ENCODE peak calls at places on chromosomes 5 and 9, in six cellular contexts. One of them, this sample, is unnamed.

GRCh38 chr5:114782217-114782616 is 387.5 kb downstream of the TRIM36 start:
- DNase-seq in lung: no peak
- DNase-seq in GM06990: no peak
- DNase-seq in sigmoid colon: no peak
- DNase-seq in adrenal gland: no peak
- DNase-seq in ovary: no peak
- DNase-seq in this sample: no peak

GRCh38 chr5:160555836-160556660 is 134.4 kb downstream of the PTTG1 start:
- DNase-seq in lung: no peak
- DNase-seq in GM06990: no peak
- DNase-seq in sigmoid colon: no peak
- DNase-seq in adrenal gland: no peak
- DNase-seq in ovary: no peak
- DNase-seq in this sample: no peak

GRCh38 chr5:59923465-59923864 is 29.9 kb upstream of the PDE4D start:
- DNase-seq in lung: no peak
- DNase-seq in GM06990: no peak
- DNase-seq in sigmoid colon: no peak
- DNase-seq in adrenal gland: no peak
- DNase-seq in ovary: no peak
- DNase-seq in this sample: no peak

GRCh38 chr9:9412241-9412640 is 1200.6 kb downstream of the PTPRD start:
- DNase-seq in lung: no peak
- DNase-seq in GM06990: no peak
- DNase-seq in sigmoid colon: no peak
- DNase-seq in adrenal gland: no peak
- DNase-seq in ovary: no peak
- DNase-seq in this sample: no peak

GRCh38 chr5:141484499-141485304 is at the start of gene PCDHGC4:
- DNase-seq in lung: no peak
- DNase-seq in GM06990: peak; percentile 46
- DNase-seq in sigmoid colon: no peak
- DNase-seq in adrenal gland: no peak
- DNase-seq in ovary: no peak
- DNase-seq in this sample: no peak

GRCh38 chr5:124748687-124749594 is 2.5 kb upstream of the ZNF608 start:
- DNase-seq in lung: peak; percentile 82
- DNase-seq in GM06990: peak; percentile 60
- DNase-seq in sigmoid colon: peak; percentile 88
- DNase-seq in adrenal gland: peak; percentile 86
- DNase-seq in ovary: peak; percentile 64
- DNase-seq in this sample: peak; percentile 80

GRCh38 chr5:2740051-2740848 is 11.2 kb downstream of the IRX2 start:
- DNase-seq in lung: no peak
- DNase-seq in GM06990: no peak
- DNase-seq in sigmoid colon: no peak
- DNase-seq in adrenal gland: peak; percentile 10
- DNase-seq in ovary: no peak
- DNase-seq in this sample: no peak

GRCh38 chr5:153425914-153426313 is 64.6 kb upstream of the GRIA1 start:
- DNase-seq in lung: no peak
- DNase-seq in GM06990: no peak
- DNase-seq in sigmoid colon: no peak
- DNase-seq in adrenal gland: no peak
- DNase-seq in ovary: no peak
- DNase-seq in this sample: no peak

GRCh38 chr5:41980870-41981269 is 55.8 kb downstream of the FBXO4 start:
- DNase-seq in lung: no peak
- DNase-seq in GM06990: no peak
- DNase-seq in sigmoid colon: no peak
- DNase-seq in adrenal gland: no peak
- DNase-seq in ovary: no peak
- DNase-seq in this sample: no peak

GRCh38 chr9:89000973-89001916 is 10.0 kb downstream of the S1PR3 start:
- DNase-seq in lung: peak; percentile 92
- DNase-seq in GM06990: peak; percentile 20
- DNase-seq in sigmoid colon: peak; percentile 94
- DNase-seq in adrenal gland: peak; percentile 97
- DNase-seq in ovary: peak; percentile 86
- DNase-seq in this sample: peak; percentile 78

GRCh38 chr9:90965141-90965910 is 163.7 kb downstream of the SYK start:
- DNase-seq in lung: no peak
- DNase-seq in GM06990: no peak
- DNase-seq in sigmoid colon: no peak
- DNase-seq in adrenal gland: no peak
- DNase-seq in ovary: no peak
- DNase-seq in this sample: no peak

GRCh38 chr9:19480345-19480744 is 71.5 kb downstream of the ACER2 start:
- DNase-seq in lung: no peak
- DNase-seq in GM06990: no peak
- DNase-seq in sigmoid colon: no peak
- DNase-seq in adrenal gland: no peak
- DNase-seq in ovary: no peak
- DNase-seq in this sample: no peak

GRCh38 chr5:62082370-62082778 is 223.6 kb upstream of the KIF2A start:
- DNase-seq in lung: no peak
- DNase-seq in GM06990: no peak
- DNase-seq in sigmoid colon: no peak
- DNase-seq in adrenal gland: no peak
- DNase-seq in ovary: no peak
- DNase-seq in this sample: no peak

GRCh38 chr5:153537225-153537624 is 46.8 kb downstream of the GRIA1 start:
- DNase-seq in lung: no peak
- DNase-seq in GM06990: no peak
- DNase-seq in sigmoid colon: no peak
- DNase-seq in adrenal gland: no peak
- DNase-seq in ovary: no peak
- DNase-seq in this sample: no peak

GRCh38 chr9:137025120-137025966 is 2.7 kb downstream of the ABCA2 start:
- DNase-seq in lung: no peak
- DNase-seq in GM06990: no peak
- DNase-seq in sigmoid colon: peak; percentile 85
- DNase-seq in adrenal gland: no peak
- DNase-seq in ovary: no peak
- DNase-seq in this sample: no peak

GRCh38 chr9:89755835-89756234 is 151.0 kb downstream of the GADD45G start:
- DNase-seq in lung: no peak
- DNase-seq in GM06990: no peak
- DNase-seq in sigmoid colon: no peak
- DNase-seq in adrenal gland: no peak
- DNase-seq in ovary: no peak
- DNase-seq in this sample: no peak

GRCh38 chr9:19229725-19230355 is 653 bp upstream of the DENND4C start:
- DNase-seq in lung: no peak
- DNase-seq in GM06990: no peak
- DNase-seq in sigmoid colon: peak; percentile 83
- DNase-seq in adrenal gland: peak; percentile 73
- DNase-seq in ovary: no peak
- DNase-seq in this sample: peak; percentile 83

GRCh38 chr5:58019614-58020013 is 440.3 kb downstream of the PLK2 start:
- DNase-seq in lung: peak; percentile 36
- DNase-seq in GM06990: no peak
- DNase-seq in sigmoid colon: no peak
- DNase-seq in adrenal gland: peak; percentile 67
- DNase-seq in ovary: no peak
- DNase-seq in this sample: no peak

GRCh38 chr9:134571946-134572914 is 69.4 kb upstream of the COL5A1 start:
- DNase-seq in lung: peak; percentile 25
- DNase-seq in GM06990: peak; percentile 28
- DNase-seq in sigmoid colon: peak; percentile 50
- DNase-seq in adrenal gland: peak; percentile 18
- DNase-seq in ovary: no peak
- DNase-seq in this sample: no peak

GRCh38 chr9:68454579-68455334 is 85.9 kb downstream of the TMEM252 start:
- DNase-seq in lung: no peak
- DNase-seq in GM06990: no peak
- DNase-seq in sigmoid colon: peak; percentile 66
- DNase-seq in adrenal gland: peak; percentile 53
- DNase-seq in ovary: no peak
- DNase-seq in this sample: no peak

GRCh38 chr9:693460-694390 is 147.8 kb upstream of the DMRT1 start:
- DNase-seq in lung: no peak
- DNase-seq in GM06990: no peak
- DNase-seq in sigmoid colon: peak; percentile 93
- DNase-seq in adrenal gland: peak; percentile 72
- DNase-seq in ovary: peak; percentile 52
- DNase-seq in this sample: no peak

GRCh38 chr9:106868565-106868964 is 5.6 kb downstream of the ZNF462 start:
- DNase-seq in lung: peak; percentile 64
- DNase-seq in GM06990: no peak
- DNase-seq in sigmoid colon: no peak
- DNase-seq in adrenal gland: peak; percentile 69
- DNase-seq in ovary: no peak
- DNase-seq in this sample: no peak

DNA sequence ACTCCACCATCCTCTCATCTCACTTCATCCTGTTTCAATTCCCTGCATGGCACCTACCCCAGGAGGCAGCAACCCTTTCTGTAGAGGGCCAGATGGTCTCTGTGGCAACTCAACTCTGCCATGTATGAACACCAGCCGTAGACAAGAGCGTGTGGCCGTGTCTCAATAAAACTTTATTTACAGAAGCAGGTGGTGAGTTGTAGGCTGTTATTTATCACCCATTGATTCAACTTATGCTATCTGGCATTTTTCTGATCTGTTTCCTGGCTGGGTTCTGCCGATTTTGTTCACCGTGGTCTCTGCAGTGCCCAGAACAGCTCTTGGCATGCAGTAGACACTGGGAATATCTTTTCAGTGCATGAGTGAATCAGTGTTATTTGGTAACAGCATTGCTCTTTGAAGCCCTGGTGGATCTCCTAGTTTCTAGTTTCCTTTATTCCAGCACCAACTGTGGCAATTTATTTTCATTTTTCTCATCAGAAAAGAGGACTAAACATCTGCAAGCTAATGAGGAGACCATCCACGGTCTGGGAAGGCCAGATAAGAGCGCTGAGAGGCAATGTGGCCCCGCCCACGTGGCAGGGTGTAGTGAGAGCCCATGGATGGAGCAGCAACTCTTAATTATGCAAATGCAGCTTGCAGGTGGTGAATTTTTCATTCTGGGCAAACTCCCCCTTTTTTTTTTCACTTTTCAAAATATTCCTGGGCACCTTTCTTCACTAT is 77.9 kb downstream of the CTSL start:
- DNase-seq in lung: no peak
- DNase-seq in GM06990: no peak
- DNase-seq in sigmoid colon: no peak
- DNase-seq in adrenal gland: no peak
- DNase-seq in ovary: no peak
- DNase-seq in this sample: no peak
- TF ChIP-seq CTCF in lung: no peak
- TF ChIP-seq CTCF in GM06990: no peak
- TF ChIP-seq CTCF in sigmoid colon: no peak
- TF ChIP-seq CTCF in adrenal gland: no peak
- TF ChIP-seq CTCF in ovary: no peak
- TF ChIP-seq CTCF in this sample: no peak

GRCh38 chr5:150271296-150271692 is 18.3 kb downstream of the CAMK2A start:
- DNase-seq in lung: no peak
- DNase-seq in GM06990: no peak
- DNase-seq in sigmoid colon: no peak
- DNase-seq in adrenal gland: no peak
- DNase-seq in ovary: no peak
- DNase-seq in this sample: no peak

GRCh38 chr5:150274811-150275210 is 14.8 kb downstream of the CAMK2A start:
- DNase-seq in lung: no peak
- DNase-seq in GM06990: no peak
- DNase-seq in sigmoid colon: no peak
- DNase-seq in adrenal gland: no peak
- DNase-seq in ovary: no peak
- DNase-seq in this sample: no peak

GRCh38 chr5:150271923-150272322 is 17.6 kb downstream of the CAMK2A start:
- DNase-seq in lung: no peak
- DNase-seq in GM06990: no peak
- DNase-seq in sigmoid colon: no peak
- DNase-seq in adrenal gland: no peak
- DNase-seq in ovary: no peak
- DNase-seq in this sample: no peak

GRCh38 chr5:150270546-150271295 is 18.9 kb downstream of the CAMK2A start:
- DNase-seq in lung: no peak
- DNase-seq in GM06990: no peak
- DNase-seq in sigmoid colon: no peak
- DNase-seq in adrenal gland: peak; percentile 35
- DNase-seq in ovary: no peak
- DNase-seq in this sample: no peak

DNA sequence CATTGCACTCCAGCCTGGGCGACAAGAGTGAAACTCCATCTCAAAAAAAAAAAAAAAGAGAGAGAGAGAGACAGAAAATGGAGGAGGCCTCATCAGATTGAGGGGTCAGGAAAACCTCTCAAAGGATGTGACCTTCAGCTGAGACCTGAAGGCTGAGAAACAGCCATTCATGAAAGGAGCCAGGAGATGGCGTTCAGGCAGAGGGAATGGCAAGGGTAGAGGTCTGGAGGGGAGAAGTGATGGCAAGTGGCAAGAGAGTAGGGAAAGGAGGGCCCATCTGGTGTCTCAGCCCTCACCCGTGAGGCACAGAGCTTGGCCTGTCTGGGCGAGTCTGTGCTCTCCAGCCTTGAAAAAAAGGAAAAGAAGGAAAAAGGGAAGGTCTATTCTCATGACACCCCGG is 17.0 kb downstream of the CAMK2A start:
- DNase-seq in lung: no peak
- DNase-seq in GM06990: no peak
- DNase-seq in sigmoid colon: no peak
- DNase-seq in adrenal gland: peak; percentile 47
- DNase-seq in ovary: no peak
- DNase-seq in this sample: peak; percentile 52
- TF ChIP-seq CTCF in lung: peak; percentile 9
- TF ChIP-seq CTCF in GM06990: peak; percentile 40
- TF ChIP-seq CTCF in sigmoid colon: no peak
- TF ChIP-seq CTCF in adrenal gland: peak; percentile 6
- TF ChIP-seq CTCF in ovary: no peak
- TF ChIP-seq CTCF in this sample: peak; percentile 31

GRCh38 chr5:67817652-67818051 is 397.9 kb upstream of the PIK3R1 start:
- DNase-seq in lung: no peak
- DNase-seq in GM06990: no peak
- DNase-seq in sigmoid colon: no peak
- DNase-seq in adrenal gland: no peak
- DNase-seq in ovary: no peak
- DNase-seq in this sample: no peak
- TF ChIP-seq CTCF in lung: no peak
- TF ChIP-seq CTCF in GM06990: no peak
- TF ChIP-seq CTCF in sigmoid colon: no peak
- TF ChIP-seq CTCF in adrenal gland: no peak
- TF ChIP-seq CTCF in ovary: no peak
- TF ChIP-seq CTCF in this sample: no peak

DNA sequence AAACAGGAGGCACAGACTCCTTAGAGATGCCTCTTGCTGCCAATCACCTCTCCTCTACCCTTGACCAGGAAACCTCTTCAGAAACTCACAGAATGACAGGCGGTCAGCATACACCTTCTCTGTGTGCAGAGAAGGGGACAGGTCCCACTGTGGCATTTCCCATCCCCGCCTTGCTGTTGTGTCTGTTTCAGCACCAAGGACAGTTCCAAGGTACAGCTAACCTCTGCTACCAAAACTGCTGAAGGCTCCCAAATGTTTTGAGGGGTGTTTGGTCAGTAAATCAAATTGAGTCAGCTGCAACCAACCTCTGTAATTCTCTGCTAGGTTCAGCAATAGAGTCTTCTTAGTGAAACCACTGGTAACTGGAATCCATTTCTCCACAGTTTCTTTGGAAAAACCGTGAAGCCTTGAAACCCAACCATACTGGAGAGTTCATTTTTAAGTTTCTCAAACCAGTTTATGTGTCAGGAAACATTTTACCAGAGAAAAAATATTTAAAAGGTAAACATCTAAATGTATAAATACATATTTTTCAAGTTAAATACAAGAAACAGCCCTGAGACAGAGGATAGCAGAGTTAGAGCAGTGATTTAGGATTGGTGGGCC is 122.0 kb downstream of the DRD1 start:
- DNase-seq in lung: no peak
- DNase-seq in GM06990: no peak
- DNase-seq in sigmoid colon: no peak
- DNase-seq in adrenal gland: peak; percentile 29
- DNase-seq in ovary: no peak
- DNase-seq in this sample: peak; percentile 28
- TF ChIP-seq CTCF in lung: no peak
- TF ChIP-seq CTCF in GM06990: no peak
- TF ChIP-seq CTCF in sigmoid colon: no peak
- TF ChIP-seq CTCF in adrenal gland: no peak
- TF ChIP-seq CTCF in ovary: no peak
- TF ChIP-seq CTCF in this sample: no peak